ENCODE peak calls at places on chromosomes 7 and 10, in six cellular contexts. F is B cell, E is AG04450, V is upper lobe of right lung, S is astrocyte of the spinal cord, B is activated T-cell treated with anti-CD3 and anti-CD28 coated beads for 1 hour. I is an unnamed sample.

GRCh38 chr10:130834573-130834972 is 476.9 kb downstream of the TCERG1L start:
- DNase-seq in F (no peak), E (no peak), V (no peak), S (no peak), B (no peak), I (peak)

GRCh38 chr10:113329121-113329596 is 223.7 kb upstream of the HABP2 start:
- DNase-seq in F (no peak), E (peak), V (no peak), S (peak), B (no peak), I (no peak)

GRCh38 chr7:38893061-38893460 is 15.9 kb downstream of the VPS41 start:
- DNase-seq in F (no peak), E (no peak), V (no peak), S (peak), B (no peak), I (no peak)

GRCh38 chr10:8874268-8874667 is 819.8 kb downstream of the GATA3 start:
- DNase-seq in F (no peak), E (no peak), V (no peak), S (no peak), B (no peak), I (no peak)

GRCh38 chr10:80500572-80501380 is 36.9 kb upstream of the SH2D4B start:
- DNase-seq in F (peak), E (no peak), V (peak), S (peak), B (no peak), I (no peak)

GRCh38 chr7:74082770-74083116 is 861 bp upstream of the LIMK1 start:
- DNase-seq in F (no peak), E (no peak), V (no peak), S (no peak), B (no peak), I (no peak)

GRCh38 chr7:47573758-47574472 is 8.0 kb downstream of the TNS3 start:
- DNase-seq in F (no peak), E (no peak), V (no peak), S (peak), B (no peak), I (no peak)

GRCh38 chr10:127973810-127974311 is 67.0 kb downstream of the PTPRE start:
- DNase-seq in F (no peak), E (no peak), V (no peak), S (no peak), B (no peak), I (no peak)

GRCh38 chr7:31875424-31875823 is 188.4 kb downstream of the PPP1R17 start:
- DNase-seq in F (no peak), E (no peak), V (no peak), S (no peak), B (no peak), I (no peak)

GRCh38 chr10:2790437-2790836 is 276.9 kb upstream of the PFKP start:
- DNase-seq in F (no peak), E (no peak), V (no peak), S (no peak), B (no peak), I (no peak)

GRCh38 chr7:73812996-73813395 is 17.8 kb upstream of the CLDN4 start:
- DNase-seq in F (no peak), E (no peak), V (no peak), S (no peak), B (no peak), I (no peak)

GRCh38 chr7:155809947-155810606 is 2.2 kb downstream of the SHH start:
- DNase-seq in F (no peak), E (no peak), V (peak), S (no peak), B (no peak), I (peak)

GRCh38 chr7:38102486-38102885 is 75.6 kb upstream of the STARD3NL start:
- DNase-seq in F (no peak), E (no peak), V (no peak), S (peak), B (no peak), I (no peak)

GRCh38 chr7:46767071-46767470 is 814.8 kb downstream of the TNS3 start:
- DNase-seq in F (no peak), E (no peak), V (no peak), S (no peak), B (no peak), I (no peak)

GRCh38 chr10:77391605-77392235 is 245.9 kb downstream of the KCNMA1 start:
- DNase-seq in F (peak), E (peak), V (peak), S (peak), B (no peak), I (peak)

GRCh38 chr10:27252267-27253000 is 11.8 kb upstream of the ACBD5 start:
- DNase-seq in F (peak), E (no peak), V (peak), S (peak), B (peak), I (peak)

GRCh38 chr10:58384095-58384494 is 1.1 kb upstream of the TFAM start:
- DNase-seq in F (peak), E (no peak), V (no peak), S (peak), B (no peak), I (no peak)

GRCh38 chr10:93077860-93078337 is 4.2 kb downstream of the CYP26A1 start:
- DNase-seq in F (no peak), E (no peak), V (no peak), S (no peak), B (no peak), I (no peak)

GRCh38 chr7:17680026-17680425 is 260.3 kb downstream of the SNX13 start:
- DNase-seq in F (no peak), E (peak), V (peak), S (peak), B (no peak), I (peak)

GRCh38 chr7:27346531-27347260 is 104.1 kb downstream of the EVX1 start:
- DNase-seq in F (no peak), E (peak), V (no peak), S (peak), B (no peak), I (no peak)

GRCh38 chr10:63209703-63210102 is 76.6 kb downstream of the NRBF2 start:
- DNase-seq in F (no peak), E (no peak), V (no peak), S (peak), B (no peak), I (no peak)

GRCh38 chr7:5630670-5631069 is 150.8 kb downstream of the RNF216 start:
- DNase-seq in F (no peak), E (no peak), V (no peak), S (no peak), B (no peak), I (no peak)

GRCh38 chr10:110827410-110827809 is 44.3 kb upstream of the PDCD4 start:
- DNase-seq in F (no peak), E (peak), V (no peak), S (peak), B (no peak), I (no peak)

GRCh38 chr7:95482398-95482797 is 3.3 kb upstream of the ASB4 start:
- DNase-seq in F (no peak), E (no peak), V (no peak), S (no peak), B (no peak), I (no peak)

GRCh38 chr7:45665172-45665571 is 91.0 kb downstream of the ADCY1 start:
- DNase-seq in F (no peak), E (no peak), V (no peak), S (no peak), B (no peak), I (no peak)

GRCh38 chr7:121504478-121504877 is 108.4 kb upstream of the FAM3C start:
- DNase-seq in F (no peak), E (peak), V (no peak), S (peak), B (no peak), I (no peak)

GRCh38 chr10:97861351-97861750 is 11.7 kb downstream of the GOLGA7B start:
- DNase-seq in F (no peak), E (no peak), V (no peak), S (peak), B (no peak), I (no peak)

GRCh38 chr7:29968683-29969457 is 20.7 kb downstream of the SCRN1 start:
- DNase-seq in F (no peak), E (peak), V (no peak), S (peak), B (no peak), I (no peak)

GRCh38 chr10:22324413-22324812 is 3.5 kb downstream of the BMI1 start:
- DNase-seq in F (no peak), E (no peak), V (no peak), S (no peak), B (no peak), I (no peak)

I was measured in lower lobe of right lung.